ENCODE peak calls at places on chromosomes 12 and 14, in ten cellular contexts. V is LoVo; O is cardiac muscle cell; N is NCI-H1105; T is CD4-positive, alpha-beta T cell; G is GM23248; U is astrocyte of the cerebellum; W is upper lobe of left lung; S is stimulated activated CD4-positive, alpha-beta T cell treated with anti-CD3 and anti-CD28 coated beads, Interleukin-1b, Interleukin-23, amount 100 ng/mL, for 24 hours; I is NCI-H510A. F is an unnamed sample.

GRCh38 chr14:100010679-100011078 is 54.5 kb upstream of the EVL start:
- DNase-seq in U (no peak), N (no peak), O (no peak), V (no peak), T (no peak), W (no peak), I (no peak), S (no peak), G (peak; percentile 38), F (no peak)

GRCh38 chr14:30375280-30375892 is 183.6 kb upstream of the G2E3 start:
- DNase-seq in U (peak; percentile 18), N (no peak), W (peak; percentile 46), S (peak; percentile 42), O (peak; percentile 53), G (peak; percentile 62), I (no peak), T (peak; percentile 45), V (peak; percentile 33), F (peak; percentile 10)

GRCh38 chr14:44606576-44606975 is 99.5 kb upstream of the FSCB start:
- DNase-seq in T (no peak), U (no peak), S (no peak), O (no peak), N (no peak), G (no peak), V (no peak), W (no peak), I (no peak), F (no peak)

GRCh38 chr12:50325890-50326391 is 42.6 kb upstream of the LIMA1 start:
- DNase-seq in N (no peak), T (no peak), I (no peak), U (no peak), V (no peak), G (no peak), S (no peak), O (no peak), W (peak; percentile 21), F (no peak)

GRCh38 chr12:48157889-48158370 is 615 bp upstream of the ASB8 start:
- DNase-seq in S (no peak), G (no peak), O (no peak), W (no peak), I (no peak), N (no peak), T (no peak), V (no peak), U (no peak), F (no peak)

GRCh38 chr12:50786498-50787231 is 22.8 kb downstream of the ATF1 start:
- DNase-seq in N (no peak), W (peak; percentile 24), I (no peak), T (no peak), G (peak; percentile 94), U (peak; percentile 85), S (no peak), V (peak; percentile 98), O (no peak), F (peak; percentile 81)

GRCh38 chr14:71403673-71404072 is 496.4 kb downstream of the PCNX1 start:
- DNase-seq in U (peak; percentile 13), T (no peak), G (peak; percentile 33), I (peak; percentile 16), N (no peak), O (no peak), S (no peak), V (no peak), W (no peak), F (no peak)

GRCh38 chr12:29552994-29553748 is 55.7 kb upstream of the OVCH1 start:
- DNase-seq in G (no peak), I (no peak), W (no peak), N (no peak), T (no peak), S (no peak), O (no peak), V (no peak), U (no peak), F (no peak)

GRCh38 chr14:75409425-75410205 is 18.2 kb upstream of the JDP2 start:
- DNase-seq in O (no peak), U (no peak), G (no peak), T (no peak), W (no peak), N (no peak), S (no peak), I (no peak), V (no peak), F (no peak)

GRCh38 chr12:20438307-20438779 is 70.0 kb downstream of the PDE3A start:
- DNase-seq in O (no peak), G (peak; percentile 62), V (no peak), N (no peak), U (no peak), W (no peak), I (no peak), T (no peak), S (no peak), F (peak; percentile 37)

GRCh38 chr14:54652188-54652889 is 85.4 kb downstream of the SAMD4A start:
- DNase-seq in T (no peak), G (peak; percentile 99), S (no peak), N (no peak), I (no peak), U (peak; percentile 98), W (peak; percentile 88), O (peak; percentile 77), V (peak; percentile 84), F (peak; percentile 96)

GRCh38 chr12:80837342-80837978 is 100.3 kb downstream of the LIN7A start:
- DNase-seq in T (no peak), V (peak; percentile 38), N (peak; percentile 21), S (no peak), U (peak; percentile 66), I (no peak), O (peak; percentile 66), W (peak; percentile 42), G (peak; percentile 77), F (no peak)

GRCh38 chr12:1773937-1774655 is 46.3 kb upstream of the LRTM2 start:
- DNase-seq in I (no peak), W (no peak), T (no peak), U (no peak), G (peak; percentile 67), V (no peak), O (peak; percentile 43), S (no peak), N (no peak), F (no peak)

GRCh38 chr12:52041695-52042123 is 9.5 kb upstream of the NR4A1 start:
- DNase-seq in O (peak; percentile 70), G (peak; percentile 73), V (no peak), N (no peak), W (no peak), S (no peak), U (no peak), I (no peak), T (no peak), F (no peak)

GRCh38 chr12:79834712-79835376 is 100.1 kb downstream of the PPP1R12A start:
- DNase-seq in S (no peak), N (peak; percentile 36), T (no peak), O (no peak), I (peak; percentile 52), G (no peak), V (no peak), W (no peak), U (no peak), F (no peak)

GRCh38 chr14:90403065-90403464 is 6.2 kb downstream of the CALM1 start:
- DNase-seq in G (no peak), U (no peak), T (no peak), S (no peak), N (no peak), O (no peak), V (no peak), I (no peak), W (no peak), F (no peak)

GRCh38 chr12:49108958-49109404 is 1.7 kb downstream of the LMBR1L start:
- DNase-seq in I (no peak), V (no peak), O (no peak), S (no peak), T (no peak), W (peak; percentile 81), N (no peak), G (peak; percentile 77), U (no peak), F (no peak)

GRCh38 chr12:1972260-1972659 is 32.0 kb downstream of the DCP1B start:
- DNase-seq in U (peak; percentile 45), T (no peak), V (no peak), N (no peak), G (peak; percentile 78), I (no peak), S (no peak), O (no peak), W (no peak), F (no peak)

GRCh38 chr12:99978152-99978551 is 6.6 kb downstream of the ANKS1B start:
- DNase-seq in V (no peak), G (no peak), S (no peak), I (no peak), N (no peak), O (no peak), U (no peak), T (no peak), W (no peak), F (no peak)

F was measured in AG09319.